ENCODE peak calls at places on chromosomes 3 and 15, in six cellular contexts. One of them, this sample, is unnamed.

GRCh38 chr15:58348095-58348812 is 83.5 kb upstream of the LIPC start:
- DNase-seq in cardiac fibroblast: no peak
- DNase-seq in GM20000: no peak
- DNase-seq in lung: no peak
- DNase-seq in IMR-90: no peak
- DNase-seq in DMS79: no peak
- DNase-seq in this sample: no peak

GRCh38 chr15:39327005-39327725 is 253.7 kb upstream of the THBS1 start:
- DNase-seq in IMR-90: no peak
- DNase-seq in GM20000: no peak
- DNase-seq in lung: no peak
- DNase-seq in DMS79: no peak
- DNase-seq in cardiac fibroblast: no peak
- DNase-seq in this sample: no peak

GRCh38 chr3:117761992-117762944 is 1052.7 kb downstream of the TUSC7 start:
- DNase-seq in cardiac fibroblast: no peak
- DNase-seq in lung: no peak
- DNase-seq in IMR-90: no peak
- DNase-seq in DMS79: no peak
- DNase-seq in GM20000: no peak
- DNase-seq in this sample: no peak

GRCh38 chr15:78977091-78977571 is 32.3 kb upstream of the CTSH start:
- DNase-seq in DMS79: no peak
- DNase-seq in GM20000: peak; percentile 79
- DNase-seq in lung: no peak
- DNase-seq in cardiac fibroblast: no peak
- DNase-seq in IMR-90: no peak
- DNase-seq in this sample: no peak

GRCh38 chr3:128113817-128114794 is 9.5 kb downstream of the RUVBL1 start:
- DNase-seq in DMS79: no peak
- DNase-seq in cardiac fibroblast: no peak
- DNase-seq in IMR-90: no peak
- DNase-seq in GM20000: no peak
- DNase-seq in lung: no peak
- DNase-seq in this sample: no peak

GRCh38 chr3:194275721-194276120 is 75.4 kb downstream of the CPN2 start:
- DNase-seq in GM20000: no peak
- DNase-seq in DMS79: no peak
- DNase-seq in IMR-90: no peak
- DNase-seq in cardiac fibroblast: no peak
- DNase-seq in lung: no peak
- DNase-seq in this sample: no peak

GRCh38 chr3:23129817-23130216 is 73.3 kb upstream of the UBE2E2 start:
- DNase-seq in cardiac fibroblast: no peak
- DNase-seq in IMR-90: no peak
- DNase-seq in lung: no peak
- DNase-seq in DMS79: no peak
- DNase-seq in GM20000: peak; percentile 11
- DNase-seq in this sample: no peak

GRCh38 chr3:148727242-148727641 is 29.5 kb downstream of the AGTR1 start:
- DNase-seq in GM20000: peak; percentile 11
- DNase-seq in DMS79: no peak
- DNase-seq in cardiac fibroblast: peak; percentile 39
- DNase-seq in IMR-90: no peak
- DNase-seq in lung: no peak
- DNase-seq in this sample: no peak

GRCh38 chr15:98532063-98532462 is 116.3 kb upstream of the IGF1R start:
- DNase-seq in GM20000: no peak
- DNase-seq in DMS79: no peak
- DNase-seq in cardiac fibroblast: no peak
- DNase-seq in lung: no peak
- DNase-seq in IMR-90: no peak
- DNase-seq in this sample: no peak

GRCh38 chr3:102183623-102184022 is 251.2 kb upstream of the ZPLD1 start:
- DNase-seq in lung: no peak
- DNase-seq in DMS79: no peak
- DNase-seq in IMR-90: no peak
- DNase-seq in cardiac fibroblast: no peak
- DNase-seq in GM20000: no peak
- DNase-seq in this sample: no peak

GRCh38 chr15:99989095-99989494 is 255.9 kb upstream of the LYSMD4 start:
- DNase-seq in IMR-90: no peak
- DNase-seq in cardiac fibroblast: no peak
- DNase-seq in lung: no peak
- DNase-seq in DMS79: no peak
- DNase-seq in GM20000: no peak
- DNase-seq in this sample: no peak

GRCh38 chr3:195549001-195549400 is 5.9 kb upstream of the PPP1R2 start:
- DNase-seq in cardiac fibroblast: no peak
- DNase-seq in IMR-90: no peak
- DNase-seq in DMS79: no peak
- DNase-seq in lung: no peak
- DNase-seq in GM20000: no peak
- DNase-seq in this sample: no peak

GRCh38 chr3:18968120-18968519 is 180.2 kb upstream of the KCNH8 start:
- DNase-seq in DMS79: no peak
- DNase-seq in IMR-90: no peak
- DNase-seq in lung: no peak
- DNase-seq in cardiac fibroblast: no peak
- DNase-seq in GM20000: no peak
- DNase-seq in this sample: no peak

GRCh38 chr15:64773606-64774555 is 1.5 kb downstream of the RBPMS2 start:
- DNase-seq in GM20000: no peak
- DNase-seq in IMR-90: no peak
- DNase-seq in cardiac fibroblast: no peak
- DNase-seq in lung: no peak
- DNase-seq in DMS79: no peak
- DNase-seq in this sample: no peak

GRCh38 chr3:17469520-17469919 is 272.9 kb downstream of the TBC1D5 start:
- DNase-seq in lung: no peak
- DNase-seq in cardiac fibroblast: no peak
- DNase-seq in DMS79: no peak
- DNase-seq in IMR-90: no peak
- DNase-seq in GM20000: no peak
- DNase-seq in this sample: no peak

GRCh38 chr15:63165166-63165859 is 8.0 kb upstream of the RPS27L start:
- DNase-seq in IMR-90: peak; percentile 33
- DNase-seq in lung: no peak
- DNase-seq in DMS79: no peak
- DNase-seq in GM20000: no peak
- DNase-seq in cardiac fibroblast: no peak
- DNase-seq in this sample: no peak

GRCh38 chr3:50605901-50606326 is 5.7 kb downstream of the CISH start:
- DNase-seq in cardiac fibroblast: no peak
- DNase-seq in DMS79: no peak
- DNase-seq in lung: no peak
- DNase-seq in GM20000: no peak
- DNase-seq in IMR-90: no peak
- DNase-seq in this sample: no peak

GRCh38 chr15:71261934-71262333 is 146.7 kb downstream of the THSD4 start:
- DNase-seq in lung: no peak
- DNase-seq in GM20000: no peak
- DNase-seq in IMR-90: no peak
- DNase-seq in cardiac fibroblast: no peak
- DNase-seq in DMS79: no peak
- DNase-seq in this sample: no peak

GRCh38 chr3:158005391-158006100 is 100.7 kb downstream of the SHOX2 start:
- DNase-seq in lung: no peak
- DNase-seq in cardiac fibroblast: no peak
- DNase-seq in GM20000: no peak
- DNase-seq in IMR-90: no peak
- DNase-seq in DMS79: no peak
- DNase-seq in this sample: no peak

GRCh38 chr3:10759495-10759894 is 56.5 kb upstream of the SLC6A11 start:
- DNase-seq in lung: no peak
- DNase-seq in GM20000: no peak
- DNase-seq in DMS79: no peak
- DNase-seq in IMR-90: no peak
- DNase-seq in cardiac fibroblast: no peak
- DNase-seq in this sample: no peak

GRCh38 chr3:188583476-188584161 is 429.7 kb downstream of the LPP start:
- DNase-seq in cardiac fibroblast: peak; percentile 41
- DNase-seq in lung: no peak
- DNase-seq in GM20000: peak; percentile 3
- DNase-seq in IMR-90: peak; percentile 29
- DNase-seq in DMS79: no peak
- DNase-seq in this sample: no peak

GRCh38 chr3:34957707-34958106 is 681.6 kb upstream of the ARPP21 start:
- DNase-seq in IMR-90: no peak
- DNase-seq in lung: no peak
- DNase-seq in cardiac fibroblast: peak; percentile 19
- DNase-seq in DMS79: no peak
- DNase-seq in GM20000: no peak
- DNase-seq in this sample: no peak

GRCh38 chr3:129651316-129652202 is 45.1 kb upstream of the PLXND1 start:
- DNase-seq in cardiac fibroblast: peak; percentile 84
- DNase-seq in IMR-90: peak; percentile 78
- DNase-seq in DMS79: peak; percentile 73
- DNase-seq in GM20000: no peak
- DNase-seq in lung: no peak
- DNase-seq in this sample: no peak

GRCh38 chr3:129001101-129001816 is at the start of gene EFCC1:
- DNase-seq in lung: peak; percentile 56
- DNase-seq in DMS79: no peak
- DNase-seq in GM20000: peak; percentile 38
- DNase-seq in cardiac fibroblast: no peak
- DNase-seq in IMR-90: no peak
- DNase-seq in this sample: no peak

GRCh38 chr3:28726840-28727239 is 378.2 kb upstream of the AZI2 start:
- DNase-seq in cardiac fibroblast: peak; percentile 48
- DNase-seq in DMS79: no peak
- DNase-seq in GM20000: peak; percentile 20
- DNase-seq in lung: peak; percentile 49
- DNase-seq in IMR-90: no peak
- DNase-seq in this sample: peak; percentile 54

GRCh38 chr3:53671192-53672021 is 174.8 kb downstream of the CHDH start:
- DNase-seq in cardiac fibroblast: no peak
- DNase-seq in GM20000: no peak
- DNase-seq in IMR-90: no peak
- DNase-seq in DMS79: no peak
- DNase-seq in lung: no peak
- DNase-seq in this sample: no peak

GRCh38 chr3:46860381-46861292 is 2.6 kb downstream of the MYL3 start:
- DNase-seq in lung: no peak
- DNase-seq in cardiac fibroblast: no peak
- DNase-seq in DMS79: no peak
- DNase-seq in GM20000: no peak
- DNase-seq in IMR-90: no peak
- DNase-seq in this sample: no peak

GRCh38 chr3:161475905-161476304 is 20.7 kb upstream of the OTOL1 start:
- DNase-seq in lung: no peak
- DNase-seq in DMS79: no peak
- DNase-seq in cardiac fibroblast: peak; percentile 21
- DNase-seq in GM20000: no peak
- DNase-seq in IMR-90: peak; percentile 18
- DNase-seq in this sample: no peak

GRCh38 chr3:56769125-56769709 is 32.5 kb downstream of the ARHGEF3 start:
- DNase-seq in GM20000: no peak
- DNase-seq in lung: no peak
- DNase-seq in IMR-90: no peak
- DNase-seq in DMS79: no peak
- DNase-seq in cardiac fibroblast: no peak
- DNase-seq in this sample: no peak

This sample was measured in stomach.